ENCODE peak calls at places on chromosomes 12 and 14, in eight cellular contexts. O, J, H, N, V, E, L and M are unnamed samples.

GRCh38 chr14:30553311-30553989 is 5.5 kb upstream of the G2E3 start:
- DNase-seq in E (peak; percentile 22), H (peak; percentile 82), J (peak; percentile 21), L (peak; percentile 76), V (no peak), N (peak; percentile 77), O (no peak), M (no peak)

GRCh38 chr12:120677765-120678473 is 9.0 kb upstream of the MLEC start:
- DNase-seq in V (no peak), L (peak; percentile 67), O (peak; percentile 30), N (peak; percentile 83), H (peak; percentile 18), J (peak; percentile 24), E (no peak), M (no peak)

GRCh38 chr12:6946033-6946919 is 2.5 kb downstream of the C12orf57 start:
- DNase-seq in H (peak; percentile 97), L (no peak), E (no peak), O (peak; percentile 69), J (peak; percentile 62), V (peak; percentile 96), N (no peak), M (peak; percentile 95)

GRCh38 chr14:84095796-84096195 is 1434.1 kb upstream of the FLRT2 start:
- DNase-seq in H (no peak), L (no peak), V (no peak), N (no peak), E (no peak), O (no peak), J (no peak), M (no peak)

GRCh38 chr12:70154087-70154486 is 89.1 kb upstream of the CNOT2 start:
- DNase-seq in E (no peak), V (no peak), L (peak; percentile 26), J (no peak), N (peak; percentile 15), O (no peak), H (peak; percentile 59), M (no peak)

GRCh38 chr12:107488666-107489065 is 196.9 kb upstream of the PWP1 start:
- DNase-seq in V (no peak), H (no peak), O (no peak), E (peak; percentile 88), J (no peak), L (peak; percentile 87), N (peak; percentile 71), M (no peak)

GRCh38 chr12:67667276-67668073 is 18.9 kb downstream of the DYRK2 start:
- DNase-seq in L (peak; percentile 55), V (no peak), J (no peak), H (no peak), E (no peak), N (no peak), O (no peak), M (peak; percentile 52)

GRCh38 chr12:4434299-4434698 is 11.3 kb downstream of the FGF6 start:
- DNase-seq in E (no peak), L (no peak), J (no peak), N (no peak), V (no peak), H (no peak), O (no peak), M (no peak)

GRCh38 chr12:104953323-104953722 is 4.8 kb downstream of the SLC41A2 start:
- DNase-seq in L (no peak), H (no peak), E (no peak), O (no peak), N (no peak), V (no peak), J (no peak), M (no peak)

GRCh38 chr14:30240002-30240401 is 312.4 kb upstream of the PRKD1 start:
- DNase-seq in L (no peak), J (no peak), H (no peak), E (no peak), N (no peak), O (no peak), V (no peak), M (no peak)

GRCh38 chr12:132182711-132183365 is 38.6 kb downstream of the NOC4L start:
- DNase-seq in H (no peak), N (no peak), O (no peak), V (no peak), J (no peak), L (no peak), E (no peak), M (no peak)

GRCh38 chr12:31585271-31585670 is 5.7 kb downstream of the DENND5B start:
- DNase-seq in N (peak; percentile 70), L (peak; percentile 8), E (no peak), H (no peak), O (no peak), J (no peak), V (no peak), M (no peak)

GRCh38 chr14:21995332-21995731 is 321.7 kb upstream of the OR4E1 start:
- DNase-seq in O (no peak), E (no peak), N (no peak), V (no peak), H (no peak), L (no peak), J (no peak), M (no peak)

GRCh38 chr12:68373836-68374314 is 41.7 kb upstream of the MDM1 start:
- DNase-seq in V (no peak), O (peak; percentile 50), N (no peak), L (no peak), J (peak; percentile 72), E (peak; percentile 56), H (no peak), M (peak; percentile 54)

GRCh38 chr14:55556929-55557623 is 22.9 kb upstream of the KTN1 start:
- DNase-seq in H (peak; percentile 91), J (no peak), E (peak; percentile 91), O (no peak), V (no peak), N (peak; percentile 77), L (peak; percentile 72), M (no peak)

GRCh38 chr12:117441751-117442150 is 80.3 kb upstream of the NOS1 start:
- DNase-seq in O (no peak), N (no peak), V (no peak), H (no peak), L (peak; percentile 34), E (no peak), J (no peak), M (no peak)

GRCh38 chr14:55103005-55103640 is 25.9 kb upstream of the LGALS3 start:
- DNase-seq in N (peak; percentile 97), O (peak; percentile 47), E (peak; percentile 96), J (peak; percentile 70), V (peak; percentile 83), H (peak; percentile 99), L (peak; percentile 99), M (peak; percentile 95)

GRCh38 chr12:76568130-76568529 is 8.6 kb upstream of the OSBPL8 start:
- DNase-seq in H (no peak), L (no peak), O (no peak), E (no peak), N (no peak), J (no peak), V (no peak), M (no peak)

GRCh38 chr14:99057684-99058083 is 214.3 kb downstream of the BCL11B start:
- DNase-seq in H (no peak), V (no peak), O (no peak), N (no peak), E (no peak), J (no peak), L (no peak), M (no peak)

GRCh38 chr12:18224745-18225144 is 36.6 kb upstream of the PIK3C2G start:
- DNase-seq in V (no peak), L (peak; percentile 57), E (peak; percentile 10), J (no peak), N (peak; percentile 68), H (peak; percentile 34), O (no peak), M (no peak)

GRCh38 chr14:94599656-94600004 is 12.6 kb upstream of the SERPINA3 start:
- DNase-seq in N (no peak), E (no peak), J (no peak), V (peak; percentile 68), O (no peak), H (no peak), L (no peak), M (no peak)

GRCh38 chr14:36019126-36019525 is 157.4 kb downstream of the PTCSC3 start:
- DNase-seq in H (no peak), N (no peak), J (no peak), E (no peak), O (no peak), L (peak; percentile 6), V (no peak), M (no peak)

GRCh38 chr12:94832780-94833760 is 170.4 kb downstream of the NDUFA12 start:
- DNase-seq in J (no peak), O (no peak), H (no peak), V (no peak), N (peak; percentile 52), L (peak; percentile 64), E (peak; percentile 76), M (peak; percentile 13)

GRCh38 chr12:5000204-5000603 is 43.5 kb upstream of the KCNA5 start:
- DNase-seq in N (no peak), J (no peak), E (no peak), V (peak; percentile 20), H (no peak), L (no peak), O (no peak), M (no peak)

GRCh38 chr12:130223767-130224244 is 61.5 kb downstream of the FZD10 start:
- DNase-seq in O (no peak), J (no peak), H (no peak), E (no peak), V (no peak), L (no peak), N (no peak), M (no peak)

GRCh38 chr12:48717252-48717695 is 767 bp upstream of the CCNT1 start:
- DNase-seq in J (no peak), E (no peak), N (peak; percentile 23), H (peak; percentile 18), V (no peak), L (peak; percentile 20), O (no peak), M (no peak)

GRCh38 chr12:27841392-27841882 is 61.4 kb upstream of the MANSC4 start:
- DNase-seq in L (no peak), H (peak; percentile 57), E (no peak), J (no peak), N (peak; percentile 33), V (no peak), O (no peak), M (no peak)

GRCh38 chr14:24965934-24966593 is 83.9 kb downstream of the STXBP6 start:
- DNase-seq in J (no peak), V (no peak), E (peak; percentile 63), H (peak; percentile 35), O (no peak), L (peak; percentile 75), N (peak; percentile 70), M (peak; percentile 45)

GRCh38 chr14:105240811-105241576 is 7.3 kb upstream of the BTBD6 start:
- DNase-seq in H (no peak), O (no peak), N (no peak), J (no peak), L (no peak), E (no peak), V (no peak), M (peak; percentile 73)

GRCh38 chr12:111841236-111841749 is 735 bp upstream of the MAPKAPK5 start:
- DNase-seq in V (no peak), E (no peak), N (no peak), O (no peak), H (no peak), J (no peak), L (peak; percentile 22), M (no peak)

GRCh38 chr12:54420766-54421144 is 1.7 kb upstream of the ITGA5 start:
- DNase-seq in N (peak; percentile 72), E (no peak), H (no peak), V (no peak), O (no peak), J (no peak), L (peak; percentile 81), M (no peak)

GRCh38 chr12:42299392-42300308 is 26.2 kb downstream of the ZCRB1 start:
- DNase-seq in H (peak; percentile 61), O (peak; percentile 56), E (peak; percentile 60), L (peak; percentile 58), V (no peak), N (peak; percentile 72), J (peak; percentile 79), M (no peak)